ENCODE peak calls at places on chromosomes 11 and 22, in seven cellular contexts. E, B, V, A, X, K and Z are unnamed samples. For H3K4me1, the result is how much of the 10 kb centered on the place peaks cover.

GRCh38 chr11:18312012-18312411 is 9.9 kb downstream of the HPS5 start:
- DNase-seq in E (no peak), B (no peak), A (no peak), X (peak), V (no peak), K (no peak), Z (no peak)

GRCh38 chr11:76735218-76735480 is 48.0 kb upstream of the TSKU start:
- DNase-seq in X (no peak), V (no peak), B (no peak), A (no peak), K (no peak), E (no peak), Z (no peak)

GRCh38 chr11:92457250-92457649 is 232.6 kb downstream of the FAT3 start:
- DNase-seq in B (no peak), E (no peak), X (peak), A (no peak), V (no peak), K (no peak), Z (no peak)

GRCh38 chr11:832529-833113 is at the start of gene CD151:
- DNase-seq in K (no peak), X (peak), E (no peak), B (no peak), A (peak), V (peak), Z (no peak)

GRCh38 chr11:73141031-73141308 is 1.1 kb downstream of the FCHSD2 start:
- DNase-seq in E (no peak), A (peak), K (no peak), X (peak), V (no peak), B (no peak), Z (no peak)

GRCh38 chr11:15309296-15309695 is 194.6 kb downstream of the INSC start:
- DNase-seq in V (no peak), B (no peak), K (no peak), X (no peak), A (no peak), E (no peak), Z (no peak)

GRCh38 chr11:121351089-121351488 is 58.5 kb downstream of the SC5D start:
- DNase-seq in E (no peak), X (no peak), V (no peak), A (no peak), B (no peak), K (no peak), Z (no peak)

GRCh38 chr11:118012083-118012669 is 26.0 kb downstream of the IL10RA start:
- DNase-seq in B (no peak), E (no peak), V (peak), K (no peak), X (peak), A (no peak), Z (no peak)

GRCh38 chr11:61919113-61919840 is 1.9 kb upstream of the RAB3IL1 start:
- DNase-seq in A (no peak), K (no peak), V (no peak), X (no peak), E (no peak), B (no peak), Z (no peak)

GRCh38 chr11:111788051-111788450 is 21.9 kb upstream of the PPP2R1B start:
- DNase-seq in E (no peak), A (no peak), X (no peak), B (no peak), K (no peak), V (no peak), Z (no peak)

GRCh38 chr11:108959874-108960273 is 295.0 kb downstream of the DDX10 start:
- DNase-seq in A (no peak), E (no peak), X (no peak), K (no peak), B (no peak), V (no peak), Z (no peak)

GRCh38 chr11:108961095-108961494 is 296.2 kb downstream of the DDX10 start:
- DNase-seq in X (no peak), E (no peak), V (no peak), A (no peak), K (no peak), B (no peak), Z (no peak)

GRCh38 chr11:108960498-108960897 is 295.6 kb downstream of the DDX10 start:
- DNase-seq in E (no peak), K (no peak), A (no peak), V (no peak), B (no peak), X (no peak), Z (no peak)

GRCh38 chr11:108958446-108959123 is 293.7 kb downstream of the DDX10 start:
- DNase-seq in X (peak), K (peak), B (no peak), V (no peak), E (no peak), A (no peak), Z (no peak)

GRCh38 chr11:108959124-108959761 is 294.4 kb downstream of the DDX10 start:
- DNase-seq in X (peak), A (no peak), K (no peak), E (no peak), B (no peak), V (no peak), Z (no peak)
- H3K27ac ChIP-seq in X (peak), A (no peak), K (no peak), E (no peak), B (peak), V (no peak), Z (no peak)

DNA sequence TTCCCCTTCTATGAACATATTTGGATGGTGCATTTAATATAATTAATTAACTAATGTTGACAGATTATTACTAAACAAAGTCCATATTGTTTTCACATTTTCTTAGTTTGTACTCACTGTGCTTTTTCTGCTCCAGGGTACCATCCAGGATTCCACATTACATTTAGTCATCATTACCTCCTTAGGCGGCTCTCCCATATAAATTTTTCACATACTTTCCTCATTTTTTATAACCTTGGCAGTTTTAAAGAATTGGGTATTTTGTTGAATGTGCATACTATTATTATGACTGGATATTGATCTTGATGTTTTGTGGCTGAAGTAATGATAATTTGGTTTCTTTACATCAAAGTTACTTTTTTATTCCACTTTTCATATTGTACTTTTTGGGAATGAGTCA is 755.6 kb upstream of the ANO3 start:
- DNase-seq in K (no peak), X (no peak), E (no peak), B (no peak), V (no peak), A (no peak), Z (no peak)
- H3K4me1 ChIP-seq in K (under half), X (under half), E (under half), B (under half), V (under half), A (under half), Z (under half)

GRCh38 chr11:65858354-65859133 is 564 bp upstream of the CFL1 start:
- DNase-seq in X (no peak), A (no peak), B (no peak), V (no peak), K (peak), E (no peak), Z (no peak)

GRCh38 chr11:65857500-65858353 is at the start of gene CFL1:
- DNase-seq in E (peak), X (peak), B (peak), K (no peak), A (peak), V (peak), Z (peak)

GRCh38 chr11:65854871-65855837 is 2.8 kb downstream of the CFL1 start:
- DNase-seq in A (peak), V (peak), B (peak), X (no peak), K (no peak), E (peak), Z (no peak)

GRCh38 chr11:65855927-65856363 is 2.0 kb downstream of the CFL1 start:
- DNase-seq in V (peak), K (no peak), B (no peak), A (no peak), X (no peak), E (peak), Z (no peak)

DNA sequence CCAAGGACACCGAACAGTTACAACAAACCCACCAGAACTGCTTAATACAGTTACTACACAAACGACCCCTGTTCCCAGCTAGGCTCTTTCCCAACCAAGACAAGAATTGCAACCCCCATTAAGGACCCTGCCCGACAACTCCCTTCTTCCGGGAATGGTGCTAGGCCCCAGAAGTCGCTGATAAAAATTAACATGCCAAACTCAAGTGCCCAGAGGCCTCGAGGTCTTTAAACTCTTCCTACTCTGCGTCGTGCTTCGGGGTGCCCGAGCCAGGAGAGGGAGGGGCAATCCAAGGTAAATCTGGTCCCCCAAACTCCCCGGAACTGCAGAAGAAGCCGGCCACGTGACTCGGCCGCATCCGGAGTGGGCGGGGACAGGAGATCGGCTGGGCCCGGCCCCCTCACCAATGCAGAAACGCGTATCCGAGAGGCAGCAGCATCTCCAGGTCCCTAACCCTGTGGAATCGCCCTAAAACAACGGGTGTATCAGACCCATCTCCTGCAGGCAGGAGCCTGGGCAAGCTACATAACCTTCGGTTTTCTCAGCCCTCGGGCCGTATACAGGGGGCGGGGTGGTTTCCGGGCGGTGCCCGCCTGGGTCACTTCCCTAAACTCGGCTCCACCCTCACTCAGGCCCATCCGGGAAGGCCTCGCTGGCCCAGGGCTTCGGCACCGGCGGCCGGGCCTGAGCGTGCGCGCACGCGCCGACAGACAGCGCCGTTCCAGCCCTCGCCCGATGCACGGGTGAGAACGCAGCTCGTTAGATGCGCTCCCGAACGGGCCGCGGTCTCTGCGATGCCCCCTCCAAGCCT is 1.1 kb downstream of the CFL1 start:
- DNase-seq in V (peak), B (peak), E (peak), A (peak), K (no peak), X (peak), Z (peak)
- H3K27ac ChIP-seq in V (peak), B (peak), E (peak), A (peak), K (peak), X (peak), Z (peak)

GRCh38 chr11:64249563-64250405 is 1.5 kb upstream of the PLCB3 start:
- DNase-seq in B (no peak), E (no peak), A (no peak), K (no peak), X (no peak), V (no peak), Z (no peak)

GRCh38 chr11:64251722-64251985 is 324 bp downstream of the PLCB3 start:
- DNase-seq in E (no peak), K (no peak), B (no peak), X (no peak), A (no peak), V (no peak), Z (no peak)

GRCh38 chr11:64250875-64251721 is at the start of gene PLCB3:
- DNase-seq in E (no peak), X (peak), B (no peak), K (no peak), V (peak), A (peak), Z (peak)

GRCh38 chr11:64249038-64249437 is 2.3 kb upstream of the PLCB3 start:
- DNase-seq in E (no peak), V (no peak), K (no peak), X (no peak), A (no peak), B (no peak), Z (no peak)

GRCh38 chr11:64250406-64250874 is 890 bp upstream of the PLCB3 start:
- DNase-seq in B (no peak), A (no peak), V (no peak), K (no peak), E (no peak), X (no peak), Z (no peak)
- H3K4me1 ChIP-seq in B (under half), A (under half), V (under half), K (under half), E (under half), X (under half), Z (under half)

GRCh38 chr22:21762712-21763581 is 27.4 kb upstream of the YPEL1 start:
- DNase-seq in E (no peak), A (no peak), B (no peak), V (peak), X (no peak), K (no peak), Z (no peak)

GRCh38 chr22:21765909-21766529 is 30.4 kb upstream of the YPEL1 start:
- DNase-seq in V (peak), A (no peak), K (no peak), X (no peak), B (no peak), E (no peak), Z (no peak)

GRCh38 chr22:21768435-21768834 is 32.8 kb upstream of the YPEL1 start:
- DNase-seq in X (no peak), E (no peak), A (no peak), B (no peak), V (no peak), K (no peak), Z (no peak)

GRCh38 chr22:21764038-21764804 is 28.6 kb upstream of the YPEL1 start:
- DNase-seq in V (peak), A (no peak), B (no peak), K (no peak), E (no peak), X (no peak), Z (no peak)

DNA sequence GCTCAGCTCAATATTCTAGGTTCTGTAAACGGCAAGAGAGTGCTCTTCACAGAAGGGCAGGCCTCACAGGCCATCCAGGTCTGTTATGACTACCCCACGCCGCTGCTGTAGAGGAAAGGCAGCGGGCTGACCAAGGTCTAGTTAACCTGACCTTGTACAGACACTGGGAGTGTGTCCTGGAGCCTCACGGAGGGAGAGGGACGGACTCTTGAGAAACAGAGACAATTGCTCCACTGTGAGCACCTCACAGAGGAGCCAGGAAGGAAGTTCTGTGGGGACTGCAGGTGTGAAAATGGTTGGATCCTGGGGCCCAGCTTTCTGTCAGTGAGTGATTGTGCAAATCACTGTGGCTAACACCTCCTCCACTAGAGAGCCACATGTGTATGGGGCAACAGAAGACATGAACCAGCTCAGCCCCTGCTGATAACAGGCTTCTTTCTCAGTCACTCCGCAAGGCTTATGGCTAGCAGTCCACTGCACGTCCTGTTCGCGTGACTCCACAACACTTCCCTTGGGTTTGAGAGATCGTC is 31.4 kb upstream of the YPEL1 start:
- DNase-seq in V (peak), B (no peak), K (no peak), E (no peak), A (no peak), X (no peak), Z (peak)
- H3K27ac ChIP-seq in V (peak), B (no peak), K (no peak), E (no peak), A (no peak), X (no peak), Z (peak)

DNA sequence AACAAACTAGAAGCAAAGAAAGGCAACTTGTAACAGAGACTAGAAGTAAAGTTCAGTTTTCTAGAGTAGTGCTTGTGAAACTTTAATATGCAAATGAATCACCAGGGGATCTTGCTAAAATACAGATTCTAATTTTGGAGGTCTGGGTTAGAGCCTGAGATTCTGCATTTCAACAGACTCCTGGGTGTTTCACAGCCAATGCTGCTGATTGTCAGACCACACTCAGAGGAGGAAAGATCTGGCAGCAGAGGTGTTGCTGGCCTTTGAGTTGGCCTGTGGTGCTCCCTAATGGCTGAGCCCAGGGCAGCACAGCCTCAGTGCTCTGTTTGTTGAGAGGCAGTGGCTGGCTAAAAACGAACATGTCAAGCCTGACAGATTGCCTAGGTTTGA is 5.4 kb downstream of the CRY2 start:
- DNase-seq in K (no peak), E (peak), A (no peak), X (no peak), V (no peak), B (no peak), Z (no peak)
- H3K4me1 ChIP-seq in K (under half), E (half or more), A (half or more), X (under half), V (half or more), B (under half), Z (under half)